ENCODE peak calls at places on chromosomes 5 and 9, in six cellular contexts. G is endothelial cell of umbilical vein, C is A549, T is K562, W is HepG2, E is GM12878. O is an unnamed sample.

GRCh38 chr9:79254900-79255651 is 316.7 kb upstream of the TLE4 start:
- DNase-seq in G (no peak), C (no peak), T (no peak), W (no peak), E (no peak), O (peak; percentile 19)

GRCh38 chr9:97307091-97307490 is 368 bp upstream of the CCDC180 start:
- DNase-seq in G (peak; percentile 66), C (no peak), T (peak; percentile 63), W (no peak), E (no peak), O (no peak)

GRCh38 chr9:107688728-107689127 is 199.2 kb upstream of the KLF4 start:
- DNase-seq in G (no peak), C (no peak), T (no peak), W (no peak), E (no peak), O (no peak)

GRCh38 chr9:125066839-125067619 is 76.3 kb downstream of the SCAI start:
- DNase-seq in G (peak; percentile 22), C (no peak), T (no peak), W (no peak), E (no peak), O (no peak)

GRCh38 chr5:1508679-1509290 is 15.0 kb downstream of the LPCAT1 start:
- DNase-seq in G (no peak), C (no peak), T (no peak), W (no peak), E (no peak), O (no peak)

GRCh38 chr5:65086234-65086886 is 317.6 kb downstream of the CWC27 start:
- DNase-seq in G (no peak), C (no peak), T (no peak), W (peak; percentile 46), E (no peak), O (no peak)

GRCh38 chr9:4152876-4153275 is 147.0 kb downstream of the GLIS3 start:
- DNase-seq in G (no peak), C (no peak), T (no peak), W (no peak), E (no peak), O (peak; percentile 72)

GRCh38 chr5:36657563-36657995 is 51.2 kb downstream of the SLC1A3 start:
- DNase-seq in G (peak; percentile 51), C (no peak), T (no peak), W (peak; percentile 4), E (no peak), O (peak; percentile 99)

GRCh38 chr9:93259490-93260289 is 75.8 kb downstream of the WNK2 start:
- DNase-seq in G (no peak), C (no peak), T (no peak), W (no peak), E (no peak), O (no peak)

GRCh38 chr5:139014726-139015125 is 139.6 kb upstream of the LRRTM2 start:
- DNase-seq in G (peak; percentile 85), C (peak; percentile 16), T (no peak), W (no peak), E (no peak), O (no peak)

GRCh38 chr9:93223241-93224180 is 39.6 kb downstream of the WNK2 start:
- DNase-seq in G (no peak), C (peak; percentile 65), T (no peak), W (no peak), E (no peak), O (no peak)

GRCh38 chr5:31124026-31124425 is 69.5 kb upstream of the CDH6 start:
- DNase-seq in G (no peak), C (no peak), T (no peak), W (no peak), E (no peak), O (no peak)

GRCh38 chr9:20980713-20981481 is 50.5 kb downstream of the HACD4 start:
- DNase-seq in G (peak; percentile 54), C (no peak), T (no peak), W (no peak), E (peak; percentile 33), O (peak; percentile 83)

GRCh38 chr5:14557840-14558239 is 23.8 kb upstream of the OTULINL start:
- DNase-seq in G (no peak), C (no peak), T (no peak), W (no peak), E (no peak), O (peak; percentile 78)

GRCh38 chr9:13491138-13491492 is 211.6 kb upstream of the MPDZ start:
- DNase-seq in G (no peak), C (no peak), T (no peak), W (no peak), E (no peak), O (no peak)

GRCh38 chr9:72127753-72128152 is 21.5 kb upstream of the GDA start:
- DNase-seq in G (no peak), C (no peak), T (no peak), W (no peak), E (no peak), O (no peak)

GRCh38 chr9:20984471-20984870 is 47.0 kb downstream of the HACD4 start:
- DNase-seq in G (no peak), C (no peak), T (no peak), W (no peak), E (no peak), O (no peak)

GRCh38 chr5:159850192-159850573 is 66.1 kb upstream of the ADRA1B start:
- DNase-seq in G (no peak), C (no peak), T (no peak), W (no peak), E (no peak), O (no peak)

GRCh38 chr9:120384925-120385272 is 195.1 kb downstream of the CDK5RAP2 start:
- DNase-seq in G (no peak), C (no peak), T (no peak), W (no peak), E (no peak), O (no peak)

GRCh38 chr5:87803352-87803751 is 390.6 kb upstream of the CCNH start:
- DNase-seq in G (no peak), C (no peak), T (no peak), W (no peak), E (no peak), O (no peak)

GRCh38 chr5:40605295-40605958 is 74.3 kb upstream of the PTGER4 start:
- DNase-seq in G (no peak), C (no peak), T (no peak), W (no peak), E (no peak), O (peak; percentile 68)

GRCh38 chr5:54547711-54548250 is 30.2 kb downstream of the SNX18 start:
- DNase-seq in G (no peak), C (no peak), T (no peak), W (peak; percentile 6), E (no peak), O (no peak)

GRCh38 chr5:16467363-16468219 is 2.0 kb upstream of the ZNF622 start:
- DNase-seq in G (peak; percentile 2), C (no peak), T (no peak), W (no peak), E (peak; percentile 57), O (peak; percentile 16)

GRCh38 chr5:75963554-75963953 is 119.6 kb upstream of the SV2C start:
- DNase-seq in G (no peak), C (no peak), T (no peak), W (no peak), E (no peak), O (no peak)

DNA sequence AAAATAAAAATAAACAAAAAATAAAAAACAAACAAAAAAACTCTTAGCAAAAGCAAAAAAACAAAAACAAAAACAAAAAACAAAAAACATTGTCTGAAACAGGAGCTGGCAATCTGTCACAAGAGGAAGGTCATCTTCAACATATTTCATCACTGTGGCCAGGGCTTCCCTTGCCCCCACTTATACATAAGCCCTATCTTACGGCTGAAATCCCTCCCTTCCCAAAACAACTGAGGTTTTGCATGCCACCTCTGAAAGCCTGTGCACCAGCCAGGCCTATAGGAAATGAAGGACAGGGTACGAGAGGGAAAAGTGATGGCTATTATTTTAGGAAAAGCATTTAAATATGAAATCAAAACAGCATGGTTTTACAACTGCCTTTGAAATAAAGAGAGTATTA is 10.8 kb downstream of the MTMR12 start:
- DNase-seq in G (no peak), C (no peak), T (no peak), W (no peak), E (no peak), O (no peak)
- H3K4me3 ChIP-seq in G (no peak overlapping the region), C (no peak overlapping the region), T (no peak overlapping the region), W (no peak overlapping the region), E (no peak overlapping the region), O (no peak overlapping the region)

GRCh38 chr9:85740821-85741111 is 988 bp downstream of the AGTPBP1 start:
- DNase-seq in G (peak; percentile 62), C (no peak), T (no peak), W (peak; percentile 10), E (no peak), O (peak; percentile 90)

GRCh38 chr9:85741112-85741874 is 461 bp downstream of the AGTPBP1 start:
- DNase-seq in G (no peak), C (peak; percentile 28), T (peak; percentile 35), W (peak; percentile 67), E (no peak), O (no peak)

GRCh38 chr9:85741875-85742629 is at the start of gene AGTPBP1:
- DNase-seq in G (peak; percentile 90), C (peak; percentile 64), T (peak; percentile 86), W (peak; percentile 78), E (peak; percentile 75), O (peak; percentile 94)

GRCh38 chr9:85743290-85744128 is 1.8 kb upstream of the AGTPBP1 start:
- DNase-seq in G (no peak), C (peak; percentile 27), T (peak; percentile 13), W (peak; percentile 27), E (no peak), O (peak; percentile 87)

DNA sequence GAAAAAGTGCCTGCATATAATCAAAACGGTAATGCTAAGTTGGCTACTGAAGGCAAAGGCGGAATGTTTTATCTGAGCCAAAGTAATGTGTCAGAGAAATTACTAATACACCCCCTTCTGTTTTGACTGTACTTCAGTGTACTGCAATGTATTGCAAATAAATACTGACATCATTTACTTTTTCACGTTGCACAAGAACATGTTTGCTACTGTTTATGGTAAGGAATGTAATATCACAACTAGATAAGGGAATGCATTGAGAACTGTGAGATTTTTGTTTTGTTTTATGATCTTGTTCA is 825 bp upstream of the AGTPBP1 start:
- DNase-seq in G (no peak), C (no peak), T (no peak), W (no peak), E (no peak), O (no peak)
- TF ChIP-seq CTCF in G (no peak), C (no peak), T (no peak), W (no peak), E (no peak), O (no peak)

GRCh38 chr9:249025-249424 is 34.4 kb downstream of the DOCK8 start:
- DNase-seq in G (no peak), C (no peak), T (no peak), W (no peak), E (no peak), O (no peak)
- TF ChIP-seq MYC in G (no peak), C (no peak), T (no peak), W (no peak), E (no peak), O (no peak)

GRCh38 chr5:172002840-172003512 is 3.5 kb downstream of the FBXW11 start:
- DNase-seq in G (peak; percentile 11), C (no peak), T (no peak), W (no peak), E (no peak), O (peak; percentile 45)

GRCh38 chr5:172006378-172007152 is at the start of gene FBXW11:
- DNase-seq in G (peak; percentile 95), C (peak; percentile 97), T (peak; percentile 86), W (peak; percentile 94), E (peak; percentile 87), O (peak; percentile 96)

GRCh38 chr5:172003750-172004149 is 2.7 kb downstream of the FBXW11 start:
- DNase-seq in G (peak; percentile 6), C (no peak), T (no peak), W (no peak), E (no peak), O (no peak)

GRCh38 chr5:172005708-172006377 is 595 bp downstream of the FBXW11 start:
- DNase-seq in G (peak; percentile 46), C (peak; percentile 28), T (peak; percentile 27), W (peak; percentile 16), E (no peak), O (peak; percentile 40)

GRCh38 chr5:172004824-172005237 is 1.6 kb downstream of the FBXW11 start:
- DNase-seq in G (peak; percentile 50), C (no peak), T (no peak), W (no peak), E (peak; percentile 16), O (peak; percentile 46)
- H3K4me3 ChIP-seq in G (peak overlapping the region; percentile 98), C (peak overlapping the region; percentile 93), T (peak overlapping the region; percentile 93), W (peak overlapping the region; percentile 78), E (peak overlapping the region; percentile 100), O (peak overlapping the region; percentile 90)

O was measured in NB4.